ENCODE peak calls at places on chromosomes 12 and 14, in seven cellular contexts. One of them, this sample, is unnamed.

GRCh38 chr14:42869681-42870080 is 1263.0 kb downstream of the LRFN5 start:
- DNase-seq in fibroblast of lung: peak; percentile 62
- DNase-seq in lower lobe of right lung: no peak
- DNase-seq in stimulated activated CD8-positive, alpha-beta memory T cell treated with anti-CD3 and anti-CD28 coated beads, Interleukin-12 subunit alpha, Interleukin-12 subunit beta, amount 100 ng/mL, for 1 hour: no peak
- DNase-seq in astrocyte of the hippocampus: peak; percentile 9
- DNase-seq in AG08395: no peak
- DNase-seq in T-helper 1 cell: no peak
- DNase-seq in this sample: no peak

GRCh38 chr12:80701388-80701787 is 6.0 kb upstream of the MYF6 start:
- DNase-seq in astrocyte of the hippocampus: peak; percentile 25
- DNase-seq in stimulated activated CD8-positive, alpha-beta memory T cell treated with anti-CD3 and anti-CD28 coated beads, Interleukin-12 subunit alpha, Interleukin-12 subunit beta, amount 100 ng/mL, for 1 hour: no peak
- DNase-seq in lower lobe of right lung: no peak
- DNase-seq in fibroblast of lung: peak; percentile 25
- DNase-seq in AG08395: no peak
- DNase-seq in T-helper 1 cell: no peak
- DNase-seq in this sample: no peak

GRCh38 chr12:25130741-25131188 is 64.2 kb downstream of the DNAI7 start:
- DNase-seq in lower lobe of right lung: no peak
- DNase-seq in fibroblast of lung: peak; percentile 47
- DNase-seq in astrocyte of the hippocampus: peak; percentile 43
- DNase-seq in stimulated activated CD8-positive, alpha-beta memory T cell treated with anti-CD3 and anti-CD28 coated beads, Interleukin-12 subunit alpha, Interleukin-12 subunit beta, amount 100 ng/mL, for 1 hour: no peak
- DNase-seq in AG08395: peak; percentile 33
- DNase-seq in T-helper 1 cell: no peak
- DNase-seq in this sample: no peak

GRCh38 chr12:117441751-117442150 is 80.3 kb upstream of the NOS1 start:
- DNase-seq in astrocyte of the hippocampus: peak; percentile 79
- DNase-seq in fibroblast of lung: peak; percentile 63
- DNase-seq in stimulated activated CD8-positive, alpha-beta memory T cell treated with anti-CD3 and anti-CD28 coated beads, Interleukin-12 subunit alpha, Interleukin-12 subunit beta, amount 100 ng/mL, for 1 hour: no peak
- DNase-seq in lower lobe of right lung: no peak
- DNase-seq in T-helper 1 cell: no peak
- DNase-seq in AG08395: peak; percentile 62
- DNase-seq in this sample: no peak

GRCh38 chr12:81819991-81820633 is 61.0 kb upstream of the PPFIA2 start:
- DNase-seq in stimulated activated CD8-positive, alpha-beta memory T cell treated with anti-CD3 and anti-CD28 coated beads, Interleukin-12 subunit alpha, Interleukin-12 subunit beta, amount 100 ng/mL, for 1 hour: no peak
- DNase-seq in T-helper 1 cell: no peak
- DNase-seq in AG08395: peak; percentile 4
- DNase-seq in fibroblast of lung: peak; percentile 89
- DNase-seq in astrocyte of the hippocampus: peak; percentile 70
- DNase-seq in lower lobe of right lung: no peak
- DNase-seq in this sample: no peak

GRCh38 chr12:48995061-48995879 is 3.9 kb downstream of the DDN start:
- DNase-seq in fibroblast of lung: peak; percentile 68
- DNase-seq in astrocyte of the hippocampus: peak; percentile 92
- DNase-seq in AG08395: peak; percentile 97
- DNase-seq in T-helper 1 cell: no peak
- DNase-seq in lower lobe of right lung: peak; percentile 88
- DNase-seq in stimulated activated CD8-positive, alpha-beta memory T cell treated with anti-CD3 and anti-CD28 coated beads, Interleukin-12 subunit alpha, Interleukin-12 subunit beta, amount 100 ng/mL, for 1 hour: no peak
- DNase-seq in this sample: peak; percentile 93

GRCh38 chr12:122747224-122748175 is 5.1 kb upstream of the DENR start:
- DNase-seq in fibroblast of lung: no peak
- DNase-seq in astrocyte of the hippocampus: no peak
- DNase-seq in AG08395: no peak
- DNase-seq in lower lobe of right lung: no peak
- DNase-seq in stimulated activated CD8-positive, alpha-beta memory T cell treated with anti-CD3 and anti-CD28 coated beads, Interleukin-12 subunit alpha, Interleukin-12 subunit beta, amount 100 ng/mL, for 1 hour: no peak
- DNase-seq in T-helper 1 cell: no peak
- DNase-seq in this sample: no peak

GRCh38 chr12:56157201-56158028 is 744 bp upstream of the MYL6 start:
- DNase-seq in AG08395: peak; percentile 81
- DNase-seq in astrocyte of the hippocampus: peak; percentile 89
- DNase-seq in fibroblast of lung: peak; percentile 85
- DNase-seq in lower lobe of right lung: peak; percentile 80
- DNase-seq in T-helper 1 cell: peak; percentile 42
- DNase-seq in stimulated activated CD8-positive, alpha-beta memory T cell treated with anti-CD3 and anti-CD28 coated beads, Interleukin-12 subunit alpha, Interleukin-12 subunit beta, amount 100 ng/mL, for 1 hour: peak; percentile 25
- DNase-seq in this sample: peak; percentile 82

GRCh38 chr12:5623411-5623810 is 191.5 kb downstream of the NTF3 start:
- DNase-seq in fibroblast of lung: no peak
- DNase-seq in astrocyte of the hippocampus: no peak
- DNase-seq in lower lobe of right lung: no peak
- DNase-seq in stimulated activated CD8-positive, alpha-beta memory T cell treated with anti-CD3 and anti-CD28 coated beads, Interleukin-12 subunit alpha, Interleukin-12 subunit beta, amount 100 ng/mL, for 1 hour: no peak
- DNase-seq in T-helper 1 cell: no peak
- DNase-seq in AG08395: no peak
- DNase-seq in this sample: no peak

GRCh38 chr14:93959239-93960107 is 16.9 kb downstream of the ASB2 start:
- DNase-seq in AG08395: peak; percentile 76
- DNase-seq in fibroblast of lung: peak; percentile 90
- DNase-seq in lower lobe of right lung: peak; percentile 67
- DNase-seq in T-helper 1 cell: peak; percentile 92
- DNase-seq in astrocyte of the hippocampus: peak; percentile 94
- DNase-seq in stimulated activated CD8-positive, alpha-beta memory T cell treated with anti-CD3 and anti-CD28 coated beads, Interleukin-12 subunit alpha, Interleukin-12 subunit beta, amount 100 ng/mL, for 1 hour: peak; percentile 83
- DNase-seq in this sample: peak; percentile 89

GRCh38 chr14:102472815-102473158 is 36.8 kb downstream of the ANKRD9 start:
- DNase-seq in fibroblast of lung: no peak
- DNase-seq in stimulated activated CD8-positive, alpha-beta memory T cell treated with anti-CD3 and anti-CD28 coated beads, Interleukin-12 subunit alpha, Interleukin-12 subunit beta, amount 100 ng/mL, for 1 hour: no peak
- DNase-seq in lower lobe of right lung: no peak
- DNase-seq in T-helper 1 cell: no peak
- DNase-seq in astrocyte of the hippocampus: no peak
- DNase-seq in AG08395: no peak
- DNase-seq in this sample: peak; percentile 29

GRCh38 chr12:94318178-94318577 is 141.5 kb downstream of the CEP83 start:
- DNase-seq in lower lobe of right lung: no peak
- DNase-seq in T-helper 1 cell: no peak
- DNase-seq in AG08395: no peak
- DNase-seq in stimulated activated CD8-positive, alpha-beta memory T cell treated with anti-CD3 and anti-CD28 coated beads, Interleukin-12 subunit alpha, Interleukin-12 subunit beta, amount 100 ng/mL, for 1 hour: no peak
- DNase-seq in fibroblast of lung: no peak
- DNase-seq in astrocyte of the hippocampus: no peak
- DNase-seq in this sample: no peak

GRCh38 chr14:70721542-70721941 is 79.8 kb downstream of the TTC9 start:
- DNase-seq in stimulated activated CD8-positive, alpha-beta memory T cell treated with anti-CD3 and anti-CD28 coated beads, Interleukin-12 subunit alpha, Interleukin-12 subunit beta, amount 100 ng/mL, for 1 hour: no peak
- DNase-seq in AG08395: no peak
- DNase-seq in fibroblast of lung: peak; percentile 25
- DNase-seq in lower lobe of right lung: no peak
- DNase-seq in astrocyte of the hippocampus: peak; percentile 50
- DNase-seq in T-helper 1 cell: no peak
- DNase-seq in this sample: no peak

GRCh38 chr12:47816646-47817271 is 2.9 kb downstream of the HDAC7 start:
- DNase-seq in lower lobe of right lung: no peak
- DNase-seq in AG08395: no peak
- DNase-seq in T-helper 1 cell: no peak
- DNase-seq in astrocyte of the hippocampus: no peak
- DNase-seq in stimulated activated CD8-positive, alpha-beta memory T cell treated with anti-CD3 and anti-CD28 coated beads, Interleukin-12 subunit alpha, Interleukin-12 subunit beta, amount 100 ng/mL, for 1 hour: no peak
- DNase-seq in fibroblast of lung: no peak
- DNase-seq in this sample: no peak

GRCh38 chr14:22314183-22314820 is 274.7 kb downstream of the DAD1 start:
- DNase-seq in stimulated activated CD8-positive, alpha-beta memory T cell treated with anti-CD3 and anti-CD28 coated beads, Interleukin-12 subunit alpha, Interleukin-12 subunit beta, amount 100 ng/mL, for 1 hour: no peak
- DNase-seq in fibroblast of lung: peak; percentile 46
- DNase-seq in AG08395: peak; percentile 58
- DNase-seq in astrocyte of the hippocampus: peak; percentile 71
- DNase-seq in T-helper 1 cell: no peak
- DNase-seq in lower lobe of right lung: no peak
- DNase-seq in this sample: no peak

GRCh38 chr12:73053903-73054302 is 781.7 kb downstream of the TRHDE start:
- DNase-seq in stimulated activated CD8-positive, alpha-beta memory T cell treated with anti-CD3 and anti-CD28 coated beads, Interleukin-12 subunit alpha, Interleukin-12 subunit beta, amount 100 ng/mL, for 1 hour: no peak
- DNase-seq in AG08395: no peak
- DNase-seq in T-helper 1 cell: no peak
- DNase-seq in fibroblast of lung: no peak
- DNase-seq in astrocyte of the hippocampus: no peak
- DNase-seq in lower lobe of right lung: no peak
- DNase-seq in this sample: no peak

GRCh38 chr12:113136128-113136989 is 798 bp upstream of the RASAL1 start:
- DNase-seq in AG08395: no peak
- DNase-seq in lower lobe of right lung: peak; percentile 53
- DNase-seq in fibroblast of lung: no peak
- DNase-seq in stimulated activated CD8-positive, alpha-beta memory T cell treated with anti-CD3 and anti-CD28 coated beads, Interleukin-12 subunit alpha, Interleukin-12 subunit beta, amount 100 ng/mL, for 1 hour: no peak
- DNase-seq in T-helper 1 cell: no peak
- DNase-seq in astrocyte of the hippocampus: no peak
- DNase-seq in this sample: no peak

GRCh38 chr14:84961637-84962036 is 568.3 kb upstream of the FLRT2 start:
- DNase-seq in AG08395: peak; percentile 5
- DNase-seq in lower lobe of right lung: no peak
- DNase-seq in fibroblast of lung: no peak
- DNase-seq in T-helper 1 cell: no peak
- DNase-seq in astrocyte of the hippocampus: peak; percentile 34
- DNase-seq in stimulated activated CD8-positive, alpha-beta memory T cell treated with anti-CD3 and anti-CD28 coated beads, Interleukin-12 subunit alpha, Interleukin-12 subunit beta, amount 100 ng/mL, for 1 hour: no peak
- DNase-seq in this sample: no peak

GRCh38 chr14:55851961-55852360 is 266.2 kb upstream of the PELI2 start:
- DNase-seq in lower lobe of right lung: no peak
- DNase-seq in stimulated activated CD8-positive, alpha-beta memory T cell treated with anti-CD3 and anti-CD28 coated beads, Interleukin-12 subunit alpha, Interleukin-12 subunit beta, amount 100 ng/mL, for 1 hour: no peak
- DNase-seq in astrocyte of the hippocampus: no peak
- DNase-seq in fibroblast of lung: no peak
- DNase-seq in T-helper 1 cell: no peak
- DNase-seq in AG08395: no peak
- DNase-seq in this sample: no peak

GRCh38 chr12:64269161-64269560 is 47.1 kb upstream of the KICS2 start:
- DNase-seq in lower lobe of right lung: no peak
- DNase-seq in fibroblast of lung: no peak
- DNase-seq in AG08395: no peak
- DNase-seq in astrocyte of the hippocampus: no peak
- DNase-seq in stimulated activated CD8-positive, alpha-beta memory T cell treated with anti-CD3 and anti-CD28 coated beads, Interleukin-12 subunit alpha, Interleukin-12 subunit beta, amount 100 ng/mL, for 1 hour: no peak
- DNase-seq in T-helper 1 cell: no peak
- DNase-seq in this sample: no peak

GRCh38 chr14:63650336-63650952 is 8.8 kb upstream of the WDR89 start:
- DNase-seq in stimulated activated CD8-positive, alpha-beta memory T cell treated with anti-CD3 and anti-CD28 coated beads, Interleukin-12 subunit alpha, Interleukin-12 subunit beta, amount 100 ng/mL, for 1 hour: peak; percentile 23
- DNase-seq in T-helper 1 cell: no peak
- DNase-seq in lower lobe of right lung: peak; percentile 49
- DNase-seq in fibroblast of lung: no peak
- DNase-seq in AG08395: no peak
- DNase-seq in astrocyte of the hippocampus: no peak
- DNase-seq in this sample: peak; percentile 66

GRCh38 chr12:78802593-78802992 is 62.0 kb upstream of the SYT1 start:
- DNase-seq in stimulated activated CD8-positive, alpha-beta memory T cell treated with anti-CD3 and anti-CD28 coated beads, Interleukin-12 subunit alpha, Interleukin-12 subunit beta, amount 100 ng/mL, for 1 hour: no peak
- DNase-seq in lower lobe of right lung: no peak
- DNase-seq in astrocyte of the hippocampus: peak; percentile 88
- DNase-seq in fibroblast of lung: peak; percentile 98
- DNase-seq in T-helper 1 cell: no peak
- DNase-seq in AG08395: peak; percentile 25
- DNase-seq in this sample: no peak

GRCh38 chr14:71165121-71165574 is 257.9 kb downstream of the PCNX1 start:
- DNase-seq in T-helper 1 cell: no peak
- DNase-seq in stimulated activated CD8-positive, alpha-beta memory T cell treated with anti-CD3 and anti-CD28 coated beads, Interleukin-12 subunit alpha, Interleukin-12 subunit beta, amount 100 ng/mL, for 1 hour: no peak
- DNase-seq in AG08395: peak; percentile 58
- DNase-seq in lower lobe of right lung: no peak
- DNase-seq in fibroblast of lung: peak; percentile 69
- DNase-seq in astrocyte of the hippocampus: no peak
- DNase-seq in this sample: no peak

GRCh38 chr14:71711619-71712018 is 220.6 kb upstream of the RGS6 start:
- DNase-seq in AG08395: peak; percentile 86
- DNase-seq in stimulated activated CD8-positive, alpha-beta memory T cell treated with anti-CD3 and anti-CD28 coated beads, Interleukin-12 subunit alpha, Interleukin-12 subunit beta, amount 100 ng/mL, for 1 hour: no peak
- DNase-seq in lower lobe of right lung: no peak
- DNase-seq in astrocyte of the hippocampus: peak; percentile 93
- DNase-seq in T-helper 1 cell: no peak
- DNase-seq in fibroblast of lung: peak; percentile 99
- DNase-seq in this sample: no peak

GRCh38 chr14:97166497-97166896 is 369.3 kb downstream of the VRK1 start:
- DNase-seq in AG08395: no peak
- DNase-seq in T-helper 1 cell: no peak
- DNase-seq in stimulated activated CD8-positive, alpha-beta memory T cell treated with anti-CD3 and anti-CD28 coated beads, Interleukin-12 subunit alpha, Interleukin-12 subunit beta, amount 100 ng/mL, for 1 hour: no peak
- DNase-seq in lower lobe of right lung: no peak
- DNase-seq in fibroblast of lung: no peak
- DNase-seq in astrocyte of the hippocampus: no peak
- DNase-seq in this sample: no peak

This sample was measured in left lung.